ENCODE peak calls at places on chromosomes 13 and 19, in five cellular contexts. One of them, this sample, is unnamed.

GRCh38 chr13:47291116-47291656 is 394.3 kb upstream of the HTR2A start:
- DNase-seq in left ventricle myocardium inferior: no peak
- DNase-seq in H1: no peak
- DNase-seq in psoas muscle: no peak
- DNase-seq in ovary: no peak
- DNase-seq in this sample: no peak

GRCh38 chr13:48831248-48831647 is 144.5 kb upstream of the FNDC3A start:
- DNase-seq in H1: no peak
- DNase-seq in psoas muscle: no peak
- DNase-seq in ovary: no peak
- DNase-seq in left ventricle myocardium inferior: no peak
- DNase-seq in this sample: no peak

GRCh38 chr13:112510002-112510780 is 77.8 kb downstream of the TUBGCP3 start:
- DNase-seq in left ventricle myocardium inferior: no peak
- DNase-seq in ovary: no peak
- DNase-seq in psoas muscle: no peak
- DNase-seq in H1: peak; percentile 54
- DNase-seq in this sample: no peak

GRCh38 chr19:47228937-47229673 is 1.9 kb downstream of the BBC3 start:
- DNase-seq in psoas muscle: no peak
- DNase-seq in H1: no peak
- DNase-seq in left ventricle myocardium inferior: no peak
- DNase-seq in ovary: no peak
- DNase-seq in this sample: peak; percentile 67

GRCh38 chr13:106522898-106523525 is 12.4 kb downstream of the EFNB2 start:
- DNase-seq in H1: no peak
- DNase-seq in ovary: no peak
- DNase-seq in left ventricle myocardium inferior: no peak
- DNase-seq in psoas muscle: no peak
- DNase-seq in this sample: no peak

GRCh38 chr19:10406191-10406590 is 2.8 kb upstream of the CDC37 start:
- DNase-seq in H1: no peak
- DNase-seq in ovary: no peak
- DNase-seq in left ventricle myocardium inferior: no peak
- DNase-seq in psoas muscle: no peak
- DNase-seq in this sample: no peak

GRCh38 chr19:35169226-35169995 is 14.9 kb downstream of the FXYD5 start:
- DNase-seq in H1: no peak
- DNase-seq in ovary: no peak
- DNase-seq in left ventricle myocardium inferior: no peak
- DNase-seq in psoas muscle: no peak
- DNase-seq in this sample: peak; percentile 40

GRCh38 chr19:33627962-33628839 is 6.4 kb downstream of the CHST8 start:
- DNase-seq in psoas muscle: no peak
- DNase-seq in left ventricle myocardium inferior: no peak
- DNase-seq in ovary: no peak
- DNase-seq in H1: no peak
- DNase-seq in this sample: peak; percentile 40

GRCh38 chr19:11091343-11092153 is 2.3 kb downstream of the LDLR start:
- DNase-seq in ovary: no peak
- DNase-seq in left ventricle myocardium inferior: no peak
- DNase-seq in psoas muscle: peak; percentile 48
- DNase-seq in H1: no peak
- DNase-seq in this sample: peak; percentile 89

GRCh38 chr13:41019027-41019487 is at the start of gene ELF1:
- DNase-seq in H1: no peak
- DNase-seq in left ventricle myocardium inferior: no peak
- DNase-seq in psoas muscle: no peak
- DNase-seq in ovary: peak; percentile 33
- DNase-seq in this sample: no peak

GRCh38 chr13:92187378-92187989 is 789.1 kb downstream of the GPC5 start:
- DNase-seq in ovary: no peak
- DNase-seq in psoas muscle: no peak
- DNase-seq in left ventricle myocardium inferior: no peak
- DNase-seq in H1: no peak
- DNase-seq in this sample: no peak

GRCh38 chr19:48967346-48968178 is 2.5 kb downstream of the FTL start:
- DNase-seq in left ventricle myocardium inferior: peak; percentile 36
- DNase-seq in ovary: no peak
- DNase-seq in H1: no peak
- DNase-seq in psoas muscle: peak; percentile 44
- DNase-seq in this sample: peak; percentile 77

GRCh38 chr13:63481334-63481733 is 2065.7 kb upstream of the PCDH20 start:
- DNase-seq in left ventricle myocardium inferior: no peak
- DNase-seq in H1: no peak
- DNase-seq in ovary: no peak
- DNase-seq in psoas muscle: no peak
- DNase-seq in this sample: no peak

GRCh38 chr19:10871711-10872550 is 578 bp downstream of the CARM1 start:
- DNase-seq in psoas muscle: peak; percentile 58
- DNase-seq in left ventricle myocardium inferior: peak; percentile 52
- DNase-seq in ovary: peak; percentile 79
- DNase-seq in H1: no peak
- DNase-seq in this sample: peak; percentile 83

GRCh38 chr19:33740811-33741396 is 55.8 kb upstream of the KCTD15 start:
- DNase-seq in psoas muscle: no peak
- DNase-seq in H1: peak; percentile 84
- DNase-seq in ovary: peak; percentile 40
- DNase-seq in left ventricle myocardium inferior: no peak
- DNase-seq in this sample: no peak

GRCh38 chr13:100526299-100527030 is 62.1 kb downstream of the GGACT start:
- DNase-seq in psoas muscle: no peak
- DNase-seq in ovary: no peak
- DNase-seq in H1: no peak
- DNase-seq in left ventricle myocardium inferior: no peak
- DNase-seq in this sample: peak; percentile 28

GRCh38 chr13:77810430-77810829 is 108.2 kb downstream of the EDNRB start:
- DNase-seq in psoas muscle: no peak
- DNase-seq in ovary: no peak
- DNase-seq in H1: no peak
- DNase-seq in left ventricle myocardium inferior: no peak
- DNase-seq in this sample: no peak

GRCh38 chr19:53942001-53942786 is 20.5 kb upstream of the CACNG8 start:
- DNase-seq in H1: peak; percentile 100
- DNase-seq in psoas muscle: no peak
- DNase-seq in ovary: no peak
- DNase-seq in left ventricle myocardium inferior: no peak
- DNase-seq in this sample: no peak

GRCh38 chr13:87674143-87674772 is 3.1 kb downstream of the SLITRK5 start:
- DNase-seq in H1: peak; percentile 47
- DNase-seq in psoas muscle: no peak
- DNase-seq in left ventricle myocardium inferior: no peak
- DNase-seq in ovary: no peak
- DNase-seq in this sample: no peak

GRCh38 chr19:51075998-51076397 is 6.7 kb downstream of the KLK14 start:
- DNase-seq in psoas muscle: no peak
- DNase-seq in ovary: no peak
- DNase-seq in left ventricle myocardium inferior: no peak
- DNase-seq in H1: no peak
- DNase-seq in this sample: no peak

GRCh38 chr13:110218601-110219201 is 88.3 kb downstream of the COL4A1 start:
- DNase-seq in psoas muscle: no peak
- DNase-seq in left ventricle myocardium inferior: no peak
- DNase-seq in H1: no peak
- DNase-seq in ovary: no peak
- DNase-seq in this sample: no peak

GRCh38 chr13:27770809-27771208 is 21.5 kb upstream of the GSX1 start:
- DNase-seq in left ventricle myocardium inferior: no peak
- DNase-seq in H1: no peak
- DNase-seq in ovary: no peak
- DNase-seq in psoas muscle: no peak
- DNase-seq in this sample: no peak

GRCh38 chr19:10418281-10419199 is 1.8 kb upstream of the PDE4A start:
- DNase-seq in ovary: no peak
- DNase-seq in psoas muscle: no peak
- DNase-seq in left ventricle myocardium inferior: no peak
- DNase-seq in H1: peak; percentile 53
- DNase-seq in this sample: no peak

GRCh38 chr13:112032186-112032835 is 34.6 kb upstream of the SOX1 start:
- DNase-seq in H1: no peak
- DNase-seq in ovary: no peak
- DNase-seq in left ventricle myocardium inferior: no peak
- DNase-seq in psoas muscle: no peak
- DNase-seq in this sample: no peak

GRCh38 chr13:76086729-76087128 is 450.6 kb downstream of the LMO7 start:
- DNase-seq in H1: no peak
- DNase-seq in left ventricle myocardium inferior: no peak
- DNase-seq in ovary: no peak
- DNase-seq in psoas muscle: no peak
- DNase-seq in this sample: no peak

GRCh38 chr13:96198038-96198437 is 108.1 kb downstream of the HS6ST3 start:
- DNase-seq in psoas muscle: no peak
- DNase-seq in H1: no peak
- DNase-seq in left ventricle myocardium inferior: no peak
- DNase-seq in ovary: no peak
- DNase-seq in this sample: no peak

GRCh38 chr13:112244061-112244460 is 132.1 kb upstream of the SPACA7 start:
- DNase-seq in ovary: no peak
- DNase-seq in psoas muscle: no peak
- DNase-seq in left ventricle myocardium inferior: no peak
- DNase-seq in H1: peak; percentile 28
- DNase-seq in this sample: no peak

GRCh38 chr19:44718441-44719261 is 19.7 kb downstream of the CEACAM16 start:
- DNase-seq in H1: peak; percentile 74
- DNase-seq in left ventricle myocardium inferior: peak; percentile 78
- DNase-seq in psoas muscle: peak; percentile 70
- DNase-seq in ovary: peak; percentile 93
- DNase-seq in this sample: peak; percentile 83

GRCh38 chr19:10634881-10635463 is 9.6 kb downstream of the SLC44A2 start:
- DNase-seq in ovary: no peak
- DNase-seq in psoas muscle: no peak
- DNase-seq in left ventricle myocardium inferior: no peak
- DNase-seq in H1: no peak
- DNase-seq in this sample: no peak

GRCh38 chr19:47582320-47582909 is 9.5 kb upstream of the ZNF541 start:
- DNase-seq in left ventricle myocardium inferior: no peak
- DNase-seq in psoas muscle: no peak
- DNase-seq in ovary: no peak
- DNase-seq in H1: no peak
- DNase-seq in this sample: no peak

DNA sequence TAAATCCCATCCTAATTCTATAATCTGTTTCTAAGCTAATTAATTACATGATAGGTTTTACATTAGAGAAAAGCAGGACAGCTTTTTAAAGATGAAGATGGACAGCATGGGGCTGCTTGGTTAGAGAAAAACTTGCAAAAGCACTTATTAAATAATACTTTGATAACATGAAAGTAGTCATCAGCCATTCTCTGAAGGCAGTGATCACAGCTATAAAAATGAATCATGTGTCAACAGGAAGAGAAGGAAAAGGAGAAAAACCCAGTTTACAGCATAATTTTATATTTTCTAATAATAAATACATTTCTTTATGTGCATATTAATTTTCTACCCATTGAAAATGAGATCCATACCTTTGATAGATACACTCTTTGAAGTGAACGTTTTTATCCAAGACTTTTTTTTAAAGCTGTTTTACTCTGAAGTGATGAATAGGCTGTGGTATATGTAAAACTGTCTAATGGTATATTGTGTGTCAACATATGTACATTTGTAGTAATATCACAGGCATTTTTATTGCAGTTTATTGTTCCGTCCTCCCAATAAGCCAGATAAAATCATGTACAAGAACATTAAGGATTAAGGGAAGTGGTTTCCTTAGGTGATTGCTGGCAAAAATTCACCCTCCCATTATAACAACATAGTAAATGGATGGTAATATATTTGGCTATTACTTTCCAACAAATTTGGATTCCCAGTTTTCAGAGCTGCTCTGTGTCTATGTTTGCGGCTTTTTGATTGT is 1.4 kb upstream of the KLF5 start:
- DNase-seq in ovary: no peak
- DNase-seq in H1: no peak
- DNase-seq in psoas muscle: no peak
- DNase-seq in left ventricle myocardium inferior: no peak
- DNase-seq in this sample: no peak
- H3K4me1 ChIP-seq in ovary: no peaks in the 10 kb centered on the region
- H3K4me1 ChIP-seq in H1: no peaks in the 10 kb centered on the region
- H3K4me1 ChIP-seq in psoas muscle: peaks cover 16% of the 10 kb centered on the region
- H3K4me1 ChIP-seq in left ventricle myocardium inferior: peaks cover 26% of the 10 kb centered on the region
- H3K4me1 ChIP-seq in this sample: no peaks in the 10 kb centered on the region

GRCh38 chr19:38320969-38321339 is 1.3 kb downstream of the KCNK6 start:
- DNase-seq in left ventricle myocardium inferior: no peak
- DNase-seq in H1: no peak
- DNase-seq in psoas muscle: no peak
- DNase-seq in ovary: peak; percentile 49
- DNase-seq in this sample: no peak
- H3K27ac ChIP-seq in left ventricle myocardium inferior: peak overlapping the region; percentile 87
- H3K27ac ChIP-seq in H1: no peak overlapping the region
- H3K27ac ChIP-seq in psoas muscle: no peak overlapping the region
- H3K27ac ChIP-seq in ovary: peak overlapping the region; percentile 75
- H3K27ac ChIP-seq in this sample: peak overlapping the region; percentile 92

DNA sequence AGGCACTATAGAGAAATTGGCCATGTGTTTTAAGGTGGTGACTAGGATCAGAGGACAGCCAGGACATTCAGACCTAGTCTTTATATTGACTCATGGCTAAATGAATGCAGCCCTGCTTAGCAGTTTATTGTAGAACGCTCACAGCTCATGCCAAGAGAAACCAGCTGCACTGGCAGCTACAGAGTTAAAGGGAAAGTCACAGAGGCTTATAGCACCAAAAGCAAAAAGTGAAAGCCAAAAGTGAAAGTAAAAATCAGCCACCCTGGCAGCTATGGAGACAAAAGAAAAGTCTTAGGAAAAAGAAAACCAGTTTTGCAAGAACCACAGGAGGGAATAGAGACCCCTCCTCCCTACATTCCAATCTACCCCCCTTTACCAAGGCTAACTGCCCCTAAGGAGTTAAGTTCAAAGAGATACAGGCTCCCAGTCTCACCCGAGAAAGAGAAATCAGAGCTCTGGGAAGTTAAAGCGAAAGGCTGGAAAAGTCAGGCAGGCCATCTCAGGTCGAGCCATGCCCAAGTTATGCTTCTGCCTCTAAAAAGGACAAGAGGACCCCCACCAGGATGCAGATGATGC is 99.0 kb downstream of the ZNF429 start:
- DNase-seq in H1: peak; percentile 52
- DNase-seq in ovary: no peak
- DNase-seq in left ventricle myocardium inferior: no peak
- DNase-seq in psoas muscle: no peak
- DNase-seq in this sample: no peak
- H3K4me1 ChIP-seq in H1: peaks cover 17% of the 10 kb centered on the region
- H3K4me1 ChIP-seq in ovary: peaks cover 16% of the 10 kb centered on the region
- H3K4me1 ChIP-seq in left ventricle myocardium inferior: peaks cover 35% of the 10 kb centered on the region
- H3K4me1 ChIP-seq in psoas muscle: peaks cover 6% of the 10 kb centered on the region
- H3K4me1 ChIP-seq in this sample: no peaks in the 10 kb centered on the region

GRCh38 chr19:5933391-5933998 is 19.4 kb downstream of the CAPS start:
- DNase-seq in left ventricle myocardium inferior: no peak
- DNase-seq in ovary: no peak
- DNase-seq in psoas muscle: no peak
- DNase-seq in H1: no peak
- DNase-seq in this sample: no peak

GRCh38 chr19:5934002-5934401 is 19.9 kb downstream of the CAPS start:
- DNase-seq in left ventricle myocardium inferior: no peak
- DNase-seq in psoas muscle: no peak
- DNase-seq in H1: no peak
- DNase-seq in ovary: no peak
- DNase-seq in this sample: no peak

GRCh38 chr19:5932593-5933262 is 18.7 kb downstream of the CAPS start:
- DNase-seq in left ventricle myocardium inferior: no peak
- DNase-seq in ovary: no peak
- DNase-seq in H1: no peak
- DNase-seq in psoas muscle: no peak
- DNase-seq in this sample: no peak

GRCh38 chr19:5931251-5931650 is 17.2 kb downstream of the CAPS start:
- DNase-seq in ovary: no peak
- DNase-seq in psoas muscle: no peak
- DNase-seq in left ventricle myocardium inferior: no peak
- DNase-seq in H1: no peak
- DNase-seq in this sample: no peak

GRCh38 chr19:5932146-5932545 is 18.1 kb downstream of the CAPS start:
- DNase-seq in H1: no peak
- DNase-seq in ovary: no peak
- DNase-seq in left ventricle myocardium inferior: no peak
- DNase-seq in psoas muscle: no peak
- DNase-seq in this sample: no peak
- H3K27ac ChIP-seq in H1: no peak overlapping the region
- H3K27ac ChIP-seq in ovary: no peak overlapping the region
- H3K27ac ChIP-seq in left ventricle myocardium inferior: no peak overlapping the region
- H3K27ac ChIP-seq in psoas muscle: no peak overlapping the region
- H3K27ac ChIP-seq in this sample: peak overlapping the region; percentile 80